ENCODE peak calls at places on chromosomes 3 and 15, in five cellular contexts. U is neuronal stem cell, G is adipocyte, H is tibial nerve, J is testis. A is an unnamed sample. For H3K9me3, the result is how much of the 10 kb centered on the place peaks cover.

GRCh38 chr15:31405200-31405929 is 78.7 kb downstream of the KLF13 start:
- DNase-seq in U (no peak), G (no peak), H (no peak), J (no peak), A (no peak)

GRCh38 chr3:105828703-105829102 is 40.1 kb downstream of the CBLB start:
- DNase-seq in U (no peak), G (no peak), H (no peak), J (no peak), A (no peak)

GRCh38 chr3:30631237-30631961 is 25.0 kb downstream of the TGFBR2 start:
- DNase-seq in U (no peak), G (no peak), H (no peak), J (no peak), A (no peak)

GRCh38 chr3:31275038-31275562 is 257.6 kb upstream of the STT3B start:
- DNase-seq in U (no peak), G (peak), H (no peak), J (no peak), A (no peak)

GRCh38 chr3:13616359-13616758 is 67.4 kb downstream of the FBLN2 start:
- DNase-seq in U (no peak), G (no peak), H (no peak), J (no peak), A (no peak)

GRCh38 chr15:62737551-62737950 is 305.0 kb upstream of the TPM1 start:
- DNase-seq in U (no peak), G (no peak), H (no peak), J (no peak), A (peak)

GRCh38 chr3:196192036-196193001 is 18.9 kb downstream of the ZDHHC19 start:
- DNase-seq in U (no peak), G (no peak), H (no peak), J (no peak), A (peak)

GRCh38 chr3:142897807-142898206 is 8.9 kb upstream of the PCOLCE2 start:
- DNase-seq in U (no peak), G (no peak), H (no peak), J (no peak), A (no peak)

GRCh38 chr3:99532246-99532645 is 106.1 kb upstream of the COL8A1 start:
- DNase-seq in U (peak), G (peak), H (no peak), J (peak), A (peak)

GRCh38 chr15:92882697-92883642 is 17.2 kb upstream of the CHD2 start:
- DNase-seq in U (no peak), G (no peak), H (no peak), J (no peak), A (no peak)

GRCh38 chr3:117399311-117400068 is 689.9 kb downstream of the TUSC7 start:
- DNase-seq in U (peak), G (peak), H (no peak), J (peak), A (peak)

GRCh38 chr15:65183847-65184159 is 1.3 kb downstream of the CLPX start:
- DNase-seq in U (no peak), G (no peak), H (no peak), J (no peak), A (no peak)

GRCh38 chr3:174532776-174533175 is 326.4 kb upstream of the NAALADL2 start:
- DNase-seq in U (no peak), G (no peak), H (no peak), J (no peak), A (no peak)

GRCh38 chr15:67097893-67098740 is 32.7 kb downstream of the SMAD3 start:
- DNase-seq in U (no peak), G (peak), H (peak), J (peak), A (no peak)

GRCh38 chr3:161266731-161267150 is 45.6 kb downstream of the NMD3 start:
- DNase-seq in U (no peak), G (peak), H (no peak), J (no peak), A (no peak)

GRCh38 chr15:27165590-27165989 is 194.6 kb downstream of the GABRG3 start:
- DNase-seq in U (no peak), G (no peak), H (no peak), J (no peak), A (no peak)
- H3K9me3 ChIP-seq in U (under half), G (under half), H (under half), J (under half), A (under half)

GRCh38 chr15:27480642-27481041 is 509.7 kb downstream of the GABRG3 start:
- DNase-seq in U (no peak), G (no peak), H (no peak), J (no peak), A (no peak)
- H3K9me3 ChIP-seq in U (under half), G (under half), H (under half), J (under half), A (under half)

GRCh38 chr3:120039642-120040610 is 54.3 kb downstream of the GSK3B start:
- DNase-seq in U (no peak), G (no peak), H (no peak), J (no peak), A (peak)

DNA sequence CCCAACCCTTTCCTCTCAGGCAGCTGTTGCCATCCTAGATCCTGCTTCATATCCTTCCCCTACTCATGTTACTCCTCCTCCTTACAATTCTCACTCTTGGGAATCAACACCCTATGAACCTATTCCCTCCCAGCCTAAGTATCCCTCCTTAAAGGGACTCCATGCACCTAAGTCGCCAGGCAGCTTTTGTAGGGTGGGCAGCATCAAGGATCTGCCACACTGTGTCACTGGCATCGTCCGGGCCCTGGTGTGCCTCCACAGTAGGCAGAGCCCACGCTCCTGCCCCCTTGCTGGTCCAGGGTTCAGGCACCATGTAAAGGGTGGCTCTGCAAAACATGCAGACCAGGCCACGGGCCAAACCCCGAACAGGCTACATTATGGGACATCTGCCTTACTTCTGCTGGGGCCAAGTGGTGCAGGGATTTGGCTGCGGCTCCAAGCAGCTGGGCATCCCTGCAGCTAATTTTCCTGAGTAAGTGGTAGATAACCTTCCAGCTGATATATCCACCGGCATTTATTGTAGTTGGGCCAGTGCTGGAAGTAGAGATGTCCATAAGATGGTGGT is 53.4 kb downstream of the GSK3B start:
- DNase-seq in U (no peak), G (no peak), H (no peak), J (no peak), A (peak)
- H3K9me3 ChIP-seq in U (half or more), G (under half), H (under half), J (under half), A (half or more)

GRCh38 chr15:97425596-97425995 is 534.9 kb upstream of the ARRDC4 start:
- DNase-seq in U (no peak), G (no peak), H (no peak), J (no peak), A (no peak)
- H3K9me3 ChIP-seq in U (under half), G (under half), H (under half), J (under half), A (under half)

DNA sequence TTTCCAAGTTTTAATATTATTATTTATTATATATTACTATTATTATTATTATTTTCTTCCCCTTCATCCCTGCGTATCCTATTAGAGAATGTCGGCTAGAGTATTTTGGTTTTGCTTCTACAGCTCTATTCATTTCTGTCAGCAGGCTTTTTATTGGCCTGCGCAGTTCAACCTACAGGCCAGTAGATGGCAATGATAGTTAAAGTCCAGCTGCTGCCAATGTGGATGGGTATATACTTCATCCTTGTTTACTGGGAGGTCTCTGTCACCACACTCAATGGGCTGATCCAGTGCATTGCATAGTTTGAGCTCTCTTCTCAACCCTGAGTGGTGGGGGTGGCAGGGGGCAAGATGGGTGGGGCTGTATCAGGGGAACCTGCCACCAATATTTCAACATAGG is 799.8 kb downstream of the NSUN3 start:
- DNase-seq in U (no peak), G (peak), H (no peak), J (peak), A (peak)
- H3K9me3 ChIP-seq in U (under half), G (under half), H (under half), J (under half), A (half or more)

A was measured in endodermal cell.